ENCODE peak calls at places on chromosomes 2 and 18, in four cellular contexts. P is aorta, Q is NCI-H446, U is kidney. F is an unnamed sample.

GRCh38 chr2:32558492-32558891 is 69.4 kb upstream of the TTC27 start:
- DNase-seq in U (no peak), P (no peak), Q (no peak), F (no peak)

GRCh38 chr2:1935476-1935875 is 191.2 kb upstream of the PXDN start:
- DNase-seq in P (no peak), Q (no peak), U (no peak), F (no peak)

GRCh38 chr2:215577356-215577755 is 141.5 kb upstream of the FN1 start:
- DNase-seq in U (no peak), Q (no peak), P (no peak), F (no peak)

GRCh38 chr18:57440331-57441101 is 5.3 kb downstream of the ONECUT2 start:
- DNase-seq in Q (no peak), U (peak; percentile 73), P (no peak), F (no peak)

GRCh38 chr2:118102433-118103082 is 14.3 kb downstream of the INSIG2 start:
- DNase-seq in U (no peak), P (no peak), Q (no peak), F (no peak)

GRCh38 chr2:7015007-7015950 is 98.1 kb downstream of the RNF144A start:
- DNase-seq in Q (no peak), U (no peak), P (no peak), F (no peak)

GRCh38 chr18:24656044-24656443 is 195.6 kb downstream of the HRH4 start:
- DNase-seq in P (no peak), U (no peak), Q (no peak), F (no peak)

GRCh38 chr2:73214120-73215035 is at the start of gene SMYD5:
- DNase-seq in Q (peak; percentile 17), U (peak; percentile 95), P (peak; percentile 92), F (peak; percentile 55)

GRCh38 chr2:58634653-58635347 is 393.7 kb upstream of the FANCL start:
- DNase-seq in U (no peak), P (no peak), Q (no peak), F (no peak)

GRCh38 chr2:225434014-225434413 is 34.5 kb downstream of the NYAP2 start:
- DNase-seq in U (no peak), Q (no peak), P (no peak), F (no peak)

GRCh38 chr2:11303290-11304013 is 41.0 kb downstream of the ROCK2 start:
- DNase-seq in P (no peak), U (no peak), Q (no peak), F (no peak)

GRCh38 chr2:231781798-231782726 is 980 bp upstream of the PDE6D start:
- DNase-seq in U (no peak), Q (no peak), P (no peak), F (no peak)

GRCh38 chr2:196160101-196160500 is 11.3 kb downstream of the STK17B start:
- DNase-seq in U (no peak), P (no peak), Q (no peak), F (peak; percentile 49)

GRCh38 chr2:120863661-120864320 is 128.1 kb downstream of the GLI2 start:
- DNase-seq in U (peak; percentile 38), P (peak; percentile 73), Q (no peak), F (peak; percentile 45)

GRCh38 chr18:9890191-9890590 is 4.4 kb downstream of the TXNDC2 start:
- DNase-seq in P (no peak), U (no peak), Q (no peak), F (no peak)

GRCh38 chr2:1697601-1698000 is 46.7 kb downstream of the PXDN start:
- DNase-seq in Q (no peak), U (peak; percentile 47), P (no peak), F (no peak)

GRCh38 chr2:234976479-234977227 is 24.8 kb downstream of the SH3BP4 start:
- DNase-seq in U (no peak), Q (no peak), P (no peak), F (no peak)

GRCh38 chr2:231167745-231168459 is 30.5 kb upstream of the ARMC9 start:
- DNase-seq in U (no peak), Q (no peak), P (no peak), F (no peak)

GRCh38 chr2:105635564-105635963 is 109.1 kb upstream of the NCK2 start:
- DNase-seq in U (no peak), Q (no peak), P (no peak), F (no peak)

GRCh38 chr2:99066075-99066557 is 75.4 kb upstream of the C2orf15 start:
- DNase-seq in P (no peak), Q (no peak), U (no peak), F (peak; percentile 11)

GRCh38 chr18:1779587-1779986 is 791.7 kb downstream of the METTL4 start:
- DNase-seq in U (no peak), Q (no peak), P (no peak), F (no peak)

GRCh38 chr2:197092431-197092830 is 165.9 kb upstream of the PGAP1 start:
- DNase-seq in Q (peak; percentile 25), P (no peak), U (no peak), F (peak; percentile 70)

GRCh38 chr2:72949642-72950041 is 32.3 kb downstream of the EMX1 start:
- DNase-seq in U (no peak), Q (no peak), P (no peak), F (no peak)

GRCh38 chr2:25056391-25056821 is 14.5 kb downstream of the EFR3B start:
- DNase-seq in U (no peak), P (no peak), Q (no peak), F (no peak)

GRCh38 chr18:2980607-2980923 is 32.4 kb downstream of the LPIN2 start:
- DNase-seq in P (no peak), Q (no peak), U (no peak), F (no peak)

GRCh38 chr2:200765139-200765951 is 46.4 kb upstream of the BZW1 start:
- DNase-seq in P (peak; percentile 52), Q (no peak), U (no peak), F (no peak)

GRCh38 chr2:29267710-29268109 is 152.5 kb downstream of the CLIP4 start:
- DNase-seq in U (no peak), P (no peak), Q (no peak), F (no peak)

GRCh38 chr2:7513834-7514233 is 596.6 kb downstream of the RNF144A start:
- DNase-seq in Q (no peak), P (no peak), U (no peak), F (no peak)

GRCh38 chr2:20430461-20431302 is 16.2 kb upstream of the RHOB start:
- DNase-seq in U (no peak), Q (no peak), P (peak; percentile 20), F (no peak)

GRCh38 chr2:61419129-61419528 is 51.8 kb downstream of the USP34 start:
- DNase-seq in P (no peak), Q (no peak), U (no peak), F (no peak)

GRCh38 chr2:12684471-12684936 is 32.2 kb upstream of the TRIB2 start:
- DNase-seq in P (no peak), U (no peak), Q (no peak), F (no peak)

GRCh38 chr2:177264209-177264538 is 353 bp downstream of the NFE2L2 start:
- DNase-seq in P (no peak), Q (no peak), U (no peak), F (no peak)

GRCh38 chr2:109533823-109534222 is 79.9 kb downstream of the SEPTIN10 start:
- DNase-seq in Q (no peak), P (no peak), U (no peak), F (no peak)

GRCh38 chr18:49563130-49563540 is 1.3 kb downstream of the LIPG start:
- DNase-seq in P (no peak), U (no peak), Q (no peak), F (no peak)

GRCh38 chr2:159202568-159203071 is 83.9 kb downstream of the WDSUB1 start:
- DNase-seq in U (no peak), P (peak; percentile 85), Q (peak; percentile 13), F (peak; percentile 88)

GRCh38 chr2:82013641-82014040 is 1709.1 kb upstream of the LRRTM1 start:
- DNase-seq in P (no peak), U (no peak), Q (no peak), F (no peak)

GRCh38 chr2:206045251-206045650 is 40.7 kb downstream of the INO80D start:
- DNase-seq in P (no peak), U (no peak), Q (no peak), F (no peak)

GRCh38 chr2:74500578-74500946 is 1.2 kb upstream of the LBX2 start:
- DNase-seq in P (no peak), U (no peak), Q (no peak), F (no peak)